ENCODE peak calls at places on chromosomes 2 and 18, in eight cellular contexts. One of them, this sample, is unnamed.

GRCh38 chr18:27862056-27862682 is 314.8 kb downstream of the CDH2 start:
- DNase-seq in substantia nigra: no peak
- DNase-seq in body of pancreas: no peak
- DNase-seq in hepatocyte: no peak
- DNase-seq in mammary epithelial cell: no peak
- DNase-seq in brain microvascular endothelial cell: no peak
- DNase-seq in PC-9: no peak
- DNase-seq in cardiac muscle cell: no peak
- DNase-seq in this sample: no peak

GRCh38 chr2:9656270-9656766 is 25.5 kb upstream of the YWHAQ start:
- DNase-seq in substantia nigra: no peak
- DNase-seq in body of pancreas: no peak
- DNase-seq in hepatocyte: no peak
- DNase-seq in mammary epithelial cell: peak
- DNase-seq in brain microvascular endothelial cell: peak
- DNase-seq in PC-9: peak
- DNase-seq in cardiac muscle cell: peak
- DNase-seq in this sample: peak

GRCh38 chr2:172735646-172736418 is at the start of gene RAPGEF4:
- DNase-seq in substantia nigra: no peak
- DNase-seq in body of pancreas: peak
- DNase-seq in hepatocyte: peak
- DNase-seq in mammary epithelial cell: no peak
- DNase-seq in brain microvascular endothelial cell: no peak
- DNase-seq in PC-9: no peak
- DNase-seq in cardiac muscle cell: no peak
- DNase-seq in this sample: no peak

GRCh38 chr18:11761553-11761952 is 72.5 kb downstream of the GNAL start:
- DNase-seq in substantia nigra: no peak
- DNase-seq in body of pancreas: no peak
- DNase-seq in hepatocyte: peak
- DNase-seq in mammary epithelial cell: no peak
- DNase-seq in brain microvascular endothelial cell: no peak
- DNase-seq in PC-9: no peak
- DNase-seq in cardiac muscle cell: no peak
- DNase-seq in this sample: no peak

GRCh38 chr18:58762781-58763171 is 91.5 kb downstream of the MALT1 start:
- DNase-seq in substantia nigra: no peak
- DNase-seq in body of pancreas: no peak
- DNase-seq in hepatocyte: no peak
- DNase-seq in mammary epithelial cell: no peak
- DNase-seq in brain microvascular endothelial cell: no peak
- DNase-seq in PC-9: no peak
- DNase-seq in cardiac muscle cell: peak
- DNase-seq in this sample: no peak

GRCh38 chr18:72993245-72993644 is 125.5 kb upstream of the NETO1 start:
- DNase-seq in substantia nigra: no peak
- DNase-seq in body of pancreas: no peak
- DNase-seq in hepatocyte: no peak
- DNase-seq in mammary epithelial cell: no peak
- DNase-seq in brain microvascular endothelial cell: no peak
- DNase-seq in PC-9: peak
- DNase-seq in cardiac muscle cell: no peak
- DNase-seq in this sample: no peak

GRCh38 chr18:58336605-58337004 is 292.3 kb downstream of the ALPK2 start:
- DNase-seq in substantia nigra: no peak
- DNase-seq in body of pancreas: no peak
- DNase-seq in hepatocyte: no peak
- DNase-seq in mammary epithelial cell: no peak
- DNase-seq in brain microvascular endothelial cell: no peak
- DNase-seq in PC-9: no peak
- DNase-seq in cardiac muscle cell: no peak
- DNase-seq in this sample: no peak

GRCh38 chr18:7288544-7288943 is 57.7 kb downstream of the LRRC30 start:
- DNase-seq in substantia nigra: no peak
- DNase-seq in body of pancreas: no peak
- DNase-seq in hepatocyte: no peak
- DNase-seq in mammary epithelial cell: no peak
- DNase-seq in brain microvascular endothelial cell: no peak
- DNase-seq in PC-9: no peak
- DNase-seq in cardiac muscle cell: no peak
- DNase-seq in this sample: no peak

GRCh38 chr2:72883356-72883962 is 3.7 kb upstream of the SPR start:
- DNase-seq in substantia nigra: no peak
- DNase-seq in body of pancreas: no peak
- DNase-seq in hepatocyte: peak
- DNase-seq in mammary epithelial cell: no peak
- DNase-seq in brain microvascular endothelial cell: peak
- DNase-seq in PC-9: no peak
- DNase-seq in cardiac muscle cell: peak
- DNase-seq in this sample: no peak

GRCh38 chr18:22032392-22032961 is 136.9 kb upstream of the GATA6 start:
- DNase-seq in substantia nigra: no peak
- DNase-seq in body of pancreas: no peak
- DNase-seq in hepatocyte: peak
- DNase-seq in mammary epithelial cell: peak
- DNase-seq in brain microvascular endothelial cell: peak
- DNase-seq in PC-9: peak
- DNase-seq in cardiac muscle cell: peak
- DNase-seq in this sample: peak

GRCh38 chr2:3204031-3204430 is 173.6 kb downstream of the EIPR1 start:
- DNase-seq in substantia nigra: no peak
- DNase-seq in body of pancreas: no peak
- DNase-seq in hepatocyte: no peak
- DNase-seq in mammary epithelial cell: no peak
- DNase-seq in brain microvascular endothelial cell: no peak
- DNase-seq in PC-9: no peak
- DNase-seq in cardiac muscle cell: no peak
- DNase-seq in this sample: no peak

GRCh38 chr18:34738173-34738894 is 28.2 kb downstream of the DTNA start:
- DNase-seq in substantia nigra: no peak
- DNase-seq in body of pancreas: no peak
- DNase-seq in hepatocyte: peak
- DNase-seq in mammary epithelial cell: peak
- DNase-seq in brain microvascular endothelial cell: peak
- DNase-seq in PC-9: no peak
- DNase-seq in cardiac muscle cell: peak
- DNase-seq in this sample: peak

GRCh38 chr2:175926272-175926671 is 75.8 kb downstream of the LNPK start:
- DNase-seq in substantia nigra: no peak
- DNase-seq in body of pancreas: no peak
- DNase-seq in hepatocyte: no peak
- DNase-seq in mammary epithelial cell: peak
- DNase-seq in brain microvascular endothelial cell: peak
- DNase-seq in PC-9: no peak
- DNase-seq in cardiac muscle cell: no peak
- DNase-seq in this sample: no peak

GRCh38 chr18:460791-461190 is 39.7 kb downstream of the COLEC12 start:
- DNase-seq in substantia nigra: no peak
- DNase-seq in body of pancreas: no peak
- DNase-seq in hepatocyte: no peak
- DNase-seq in mammary epithelial cell: no peak
- DNase-seq in brain microvascular endothelial cell: no peak
- DNase-seq in PC-9: no peak
- DNase-seq in cardiac muscle cell: no peak
- DNase-seq in this sample: no peak

GRCh38 chr2:78541451-78542267 is 483.8 kb upstream of the REG3G start:
- DNase-seq in substantia nigra: no peak
- DNase-seq in body of pancreas: no peak
- DNase-seq in hepatocyte: no peak
- DNase-seq in mammary epithelial cell: no peak
- DNase-seq in brain microvascular endothelial cell: no peak
- DNase-seq in PC-9: peak
- DNase-seq in cardiac muscle cell: no peak
- DNase-seq in this sample: no peak

GRCh38 chr2:217790681-217791392 is 212.0 kb downstream of the TNS1 start:
- DNase-seq in substantia nigra: no peak
- DNase-seq in body of pancreas: no peak
- DNase-seq in hepatocyte: peak
- DNase-seq in mammary epithelial cell: peak
- DNase-seq in brain microvascular endothelial cell: peak
- DNase-seq in PC-9: no peak
- DNase-seq in cardiac muscle cell: peak
- DNase-seq in this sample: peak

GRCh38 chr2:207935121-207935990 is 90.0 kb downstream of the PLEKHM3 start:
- DNase-seq in substantia nigra: no peak
- DNase-seq in body of pancreas: no peak
- DNase-seq in hepatocyte: no peak
- DNase-seq in mammary epithelial cell: no peak
- DNase-seq in brain microvascular endothelial cell: no peak
- DNase-seq in PC-9: no peak
- DNase-seq in cardiac muscle cell: peak
- DNase-seq in this sample: no peak

GRCh38 chr2:20612835-20613341 is 38.0 kb downstream of the HS1BP3 start:
- DNase-seq in substantia nigra: no peak
- DNase-seq in body of pancreas: no peak
- DNase-seq in hepatocyte: no peak
- DNase-seq in mammary epithelial cell: no peak
- DNase-seq in brain microvascular endothelial cell: no peak
- DNase-seq in PC-9: no peak
- DNase-seq in cardiac muscle cell: no peak
- DNase-seq in this sample: no peak

GRCh38 chr18:8771930-8772329 is 66.6 kb downstream of the MTCL1 start:
- DNase-seq in substantia nigra: peak
- DNase-seq in body of pancreas: peak
- DNase-seq in hepatocyte: no peak
- DNase-seq in mammary epithelial cell: no peak
- DNase-seq in brain microvascular endothelial cell: no peak
- DNase-seq in PC-9: no peak
- DNase-seq in cardiac muscle cell: peak
- DNase-seq in this sample: no peak

GRCh38 chr2:216537366-216537765 is 38.7 kb downstream of the RPL37A start:
- DNase-seq in substantia nigra: no peak
- DNase-seq in body of pancreas: no peak
- DNase-seq in hepatocyte: no peak
- DNase-seq in mammary epithelial cell: no peak
- DNase-seq in brain microvascular endothelial cell: no peak
- DNase-seq in PC-9: no peak
- DNase-seq in cardiac muscle cell: no peak
- DNase-seq in this sample: no peak
- H3K27ac ChIP-seq in substantia nigra: no peak
- H3K27ac ChIP-seq in body of pancreas: no peak
- H3K27ac ChIP-seq in hepatocyte: peak
- H3K27ac ChIP-seq in mammary epithelial cell: no peak
- H3K27ac ChIP-seq in brain microvascular endothelial cell: no peak
- H3K27ac ChIP-seq in PC-9: no peak
- H3K27ac ChIP-seq in cardiac muscle cell: peak
- H3K27ac ChIP-seq in this sample: no peak

DNA sequence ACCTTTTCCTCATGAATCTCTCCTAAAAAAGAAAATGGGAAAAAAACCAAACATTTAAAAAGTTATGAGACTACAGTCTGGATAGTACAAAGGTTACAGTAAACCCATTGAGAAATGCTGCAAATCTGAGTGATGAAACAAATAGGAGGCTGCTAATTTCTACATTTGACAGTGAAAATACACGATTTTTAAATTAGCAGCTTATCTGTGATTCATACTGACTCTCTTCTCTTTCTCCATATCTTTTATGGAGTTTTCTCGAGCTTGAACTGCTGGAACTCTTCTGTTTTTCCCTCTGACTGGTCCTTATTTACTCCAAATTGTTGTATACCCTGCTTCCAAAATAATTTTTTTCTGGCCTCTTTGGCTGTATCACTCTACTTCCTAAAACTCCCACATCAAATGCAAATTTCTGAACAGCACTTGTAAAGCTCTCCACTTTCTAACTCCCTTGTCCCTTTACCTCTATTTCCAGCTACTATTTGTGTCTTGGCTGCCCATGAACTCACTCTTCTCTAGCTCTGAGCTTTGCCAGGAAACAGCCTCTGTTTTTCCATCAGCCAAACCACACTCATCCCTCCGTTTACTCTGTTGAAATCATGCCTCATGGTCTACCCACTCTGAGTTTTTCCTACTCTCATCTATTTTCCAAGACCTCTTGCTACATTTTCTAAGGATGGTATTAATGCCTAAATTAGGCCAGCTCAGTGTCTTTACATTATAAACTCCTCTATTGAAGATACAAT is 73.7 kb downstream of the RBMS1 start:
- DNase-seq in substantia nigra: no peak
- DNase-seq in body of pancreas: no peak
- DNase-seq in hepatocyte: no peak
- DNase-seq in mammary epithelial cell: no peak
- DNase-seq in brain microvascular endothelial cell: peak
- DNase-seq in PC-9: no peak
- DNase-seq in cardiac muscle cell: peak
- DNase-seq in this sample: no peak
- H3K27ac ChIP-seq in substantia nigra: no peak
- H3K27ac ChIP-seq in body of pancreas: no peak
- H3K27ac ChIP-seq in hepatocyte: peak
- H3K27ac ChIP-seq in mammary epithelial cell: no peak
- H3K27ac ChIP-seq in brain microvascular endothelial cell: peak
- H3K27ac ChIP-seq in PC-9: no peak
- H3K27ac ChIP-seq in cardiac muscle cell: no peak
- H3K27ac ChIP-seq in this sample: peak

GRCh38 chr2:98509542-98510321 is 65.1 kb downstream of the INPP4A start:
- DNase-seq in substantia nigra: no peak
- DNase-seq in body of pancreas: no peak
- DNase-seq in hepatocyte: no peak
- DNase-seq in mammary epithelial cell: no peak
- DNase-seq in brain microvascular endothelial cell: no peak
- DNase-seq in PC-9: no peak
- DNase-seq in cardiac muscle cell: no peak
- DNase-seq in this sample: no peak

GRCh38 chr2:98507940-98508689 is 63.5 kb downstream of the INPP4A start:
- DNase-seq in substantia nigra: peak
- DNase-seq in body of pancreas: no peak
- DNase-seq in hepatocyte: no peak
- DNase-seq in mammary epithelial cell: no peak
- DNase-seq in brain microvascular endothelial cell: no peak
- DNase-seq in PC-9: no peak
- DNase-seq in cardiac muscle cell: peak
- DNase-seq in this sample: no peak

GRCh38 chr2:98510322-98510662 is 65.6 kb downstream of the INPP4A start:
- DNase-seq in substantia nigra: no peak
- DNase-seq in body of pancreas: no peak
- DNase-seq in hepatocyte: no peak
- DNase-seq in mammary epithelial cell: no peak
- DNase-seq in brain microvascular endothelial cell: no peak
- DNase-seq in PC-9: no peak
- DNase-seq in cardiac muscle cell: no peak
- DNase-seq in this sample: no peak

GRCh38 chr2:98507461-98507860 is 62.8 kb downstream of the INPP4A start:
- DNase-seq in substantia nigra: no peak
- DNase-seq in body of pancreas: no peak
- DNase-seq in hepatocyte: no peak
- DNase-seq in mammary epithelial cell: no peak
- DNase-seq in brain microvascular endothelial cell: no peak
- DNase-seq in PC-9: no peak
- DNase-seq in cardiac muscle cell: no peak
- DNase-seq in this sample: no peak

GRCh38 chr2:98508690-98509054 is 64.0 kb downstream of the INPP4A start:
- DNase-seq in substantia nigra: no peak
- DNase-seq in body of pancreas: no peak
- DNase-seq in hepatocyte: no peak
- DNase-seq in mammary epithelial cell: peak
- DNase-seq in brain microvascular endothelial cell: peak
- DNase-seq in PC-9: no peak
- DNase-seq in cardiac muscle cell: peak
- DNase-seq in this sample: no peak
- H3K27ac ChIP-seq in substantia nigra: no peak
- H3K27ac ChIP-seq in body of pancreas: no peak
- H3K27ac ChIP-seq in hepatocyte: no peak
- H3K27ac ChIP-seq in mammary epithelial cell: no peak
- H3K27ac ChIP-seq in brain microvascular endothelial cell: no peak
- H3K27ac ChIP-seq in PC-9: no peak
- H3K27ac ChIP-seq in cardiac muscle cell: no peak
- H3K27ac ChIP-seq in this sample: no peak

GRCh38 chr18:53421869-53422268 is 802.6 kb downstream of the MBD2 start:
- DNase-seq in substantia nigra: no peak
- DNase-seq in body of pancreas: no peak
- DNase-seq in hepatocyte: no peak
- DNase-seq in mammary epithelial cell: no peak
- DNase-seq in brain microvascular endothelial cell: no peak
- DNase-seq in PC-9: no peak
- DNase-seq in cardiac muscle cell: no peak
- DNase-seq in this sample: no peak
- H3K27ac ChIP-seq in substantia nigra: no peak
- H3K27ac ChIP-seq in body of pancreas: no peak
- H3K27ac ChIP-seq in hepatocyte: no peak
- H3K27ac ChIP-seq in mammary epithelial cell: no peak
- H3K27ac ChIP-seq in brain microvascular endothelial cell: no peak
- H3K27ac ChIP-seq in PC-9: no peak
- H3K27ac ChIP-seq in cardiac muscle cell: no peak
- H3K27ac ChIP-seq in this sample: no peak